ENCODE peak calls at places on chromosome 9, in ten cellular contexts. P, R, O, Q, T, V, E, J, F and M are unnamed samples.

GRCh38 chr9:70362952-70363351 is 51.5 kb downstream of the KLF9 start:
- DNase-seq in P (peak), R (no peak), O (no peak), Q (no peak), T (no peak), V (no peak), E (no peak), J (no peak), F (no peak), M (no peak)

GRCh38 chr9:101791938-101792337 is 53.5 kb upstream of the GRIN3A start:
- DNase-seq in P (no peak), R (no peak), O (no peak), Q (no peak), T (peak), V (peak), E (peak), J (peak), F (no peak), M (no peak)

GRCh38 chr9:86695904-86696424 is 251.3 kb downstream of the GAS1 start:
- DNase-seq in P (no peak), R (no peak), O (no peak), Q (no peak), T (no peak), V (no peak), E (no peak), J (no peak), F (no peak), M (no peak)

GRCh38 chr9:111934747-111935146 is 38.1 kb downstream of the UGCG start:
- DNase-seq in P (no peak), R (no peak), O (no peak), Q (no peak), T (no peak), V (no peak), E (no peak), J (no peak), F (no peak), M (no peak)

GRCh38 chr9:126451316-126451885 is 124.8 kb downstream of the MVB12B start:
- DNase-seq in P (no peak), R (no peak), O (no peak), Q (no peak), T (no peak), V (no peak), E (no peak), J (no peak), F (no peak), M (no peak)

GRCh38 chr9:91994422-91994821 is 44.4 kb upstream of the ROR2 start:
- DNase-seq in P (no peak), R (no peak), O (no peak), Q (no peak), T (no peak), V (peak), E (no peak), J (no peak), F (peak), M (no peak)

GRCh38 chr9:135215571-135216161 is 128.2 kb downstream of the OLFM1 start:
- DNase-seq in P (no peak), R (no peak), O (no peak), Q (no peak), T (no peak), V (no peak), E (no peak), J (no peak), F (no peak), M (no peak)

GRCh38 chr9:127805620-127806019 is 2.9 kb downstream of the FPGS start:
- DNase-seq in P (no peak), R (no peak), O (peak), Q (no peak), T (no peak), V (no peak), E (peak), J (no peak), F (no peak), M (no peak)

GRCh38 chr9:136599811-136600660 is 54.2 kb upstream of the NOTCH1 start:
- DNase-seq in P (no peak), R (no peak), O (no peak), Q (no peak), T (no peak), V (peak), E (no peak), J (no peak), F (no peak), M (no peak)

GRCh38 chr9:98248737-98249474 is 6.5 kb downstream of the TBC1D2 start:
- DNase-seq in P (peak), R (no peak), O (peak), Q (no peak), T (peak), V (no peak), E (no peak), J (peak), F (no peak), M (peak)

GRCh38 chr9:108363321-108363720 is 492.5 kb downstream of the ACTL7B start:
- DNase-seq in P (no peak), R (no peak), O (no peak), Q (no peak), T (no peak), V (peak), E (no peak), J (no peak), F (peak), M (no peak)

GRCh38 chr9:126347911-126348760 is 21.5 kb downstream of the MVB12B start:
- DNase-seq in P (no peak), R (no peak), O (no peak), Q (no peak), T (no peak), V (peak), E (peak), J (no peak), F (no peak), M (no peak)

GRCh38 chr9:121445986-121446385 is 53.7 kb downstream of the GGTA1 start:
- DNase-seq in P (no peak), R (no peak), O (no peak), Q (no peak), T (no peak), V (no peak), E (no peak), J (no peak), F (no peak), M (no peak)

GRCh38 chr9:119839888-119840287 is 470.7 kb upstream of the BRINP1 start:
- DNase-seq in P (no peak), R (no peak), O (no peak), Q (no peak), T (no peak), V (no peak), E (peak), J (no peak), F (no peak), M (no peak)

GRCh38 chr9:85377751-85378289 is 363.9 kb downstream of the AGTPBP1 start:
- DNase-seq in P (no peak), R (no peak), O (no peak), Q (no peak), T (peak), V (peak), E (no peak), J (no peak), F (no peak), M (no peak)

GRCh38 chr9:137219757-137220316 is 2.2 kb downstream of the RNF208 start:
- DNase-seq in P (no peak), R (no peak), O (no peak), Q (no peak), T (no peak), V (no peak), E (no peak), J (no peak), F (no peak), M (no peak)

GRCh38 chr9:98609646-98610045 is 99.1 kb downstream of the GABBR2 start:
- DNase-seq in P (no peak), R (no peak), O (no peak), Q (no peak), T (no peak), V (no peak), E (no peak), J (no peak), F (no peak), M (no peak)

GRCh38 chr9:14312721-14313377 is 1.1 kb downstream of the NFIB start:
- DNase-seq in P (no peak), R (no peak), O (no peak), Q (no peak), T (peak), V (peak), E (peak), J (no peak), F (peak), M (no peak)

GRCh38 chr9:98039474-98040072 is 17.0 kb upstream of the NANS start:
- DNase-seq in P (no peak), R (no peak), O (no peak), Q (no peak), T (no peak), V (no peak), E (no peak), J (no peak), F (no peak), M (no peak)

GRCh38 chr9:68780735-68781134 is 75.7 kb downstream of the PIP5K1B start:
- DNase-seq in P (no peak), R (no peak), O (peak), Q (no peak), T (peak), V (no peak), E (peak), J (peak), F (no peak), M (no peak)

GRCh38 chr9:137381501-137382443 is 41.2 kb downstream of the EXD3 start:
- DNase-seq in P (no peak), R (no peak), O (no peak), Q (no peak), T (no peak), V (no peak), E (no peak), J (no peak), F (no peak), M (no peak)

GRCh38 chr9:13459071-13459470 is 179.6 kb upstream of the MPDZ start:
- DNase-seq in P (no peak), R (no peak), O (no peak), Q (no peak), T (peak), V (no peak), E (no peak), J (no peak), F (no peak), M (no peak)

GRCh38 chr9:33320568-33321261 is 30.4 kb downstream of the NFX1 start:
- DNase-seq in P (no peak), R (no peak), O (no peak), Q (no peak), T (peak), V (no peak), E (no peak), J (no peak), F (no peak), M (no peak)

GRCh38 chr9:2704504-2704903 is 12.8 kb upstream of the KCNV2 start:
- DNase-seq in P (no peak), R (no peak), O (no peak), Q (no peak), T (no peak), V (no peak), E (no peak), J (no peak), F (no peak), M (no peak)

GRCh38 chr9:120668399-120668798 is 45.9 kb downstream of the MEGF9 start:
- DNase-seq in P (no peak), R (no peak), O (no peak), Q (no peak), T (no peak), V (no peak), E (no peak), J (no peak), F (no peak), M (no peak)

GRCh38 chr9:75551866-75552265 is 338.6 kb upstream of the PCSK5 start:
- DNase-seq in P (no peak), R (no peak), O (no peak), Q (no peak), T (no peak), V (no peak), E (no peak), J (no peak), F (no peak), M (no peak)